ENCODE peak calls at places on chromosomes 11 and 22, in four cellular contexts. J is HEK293T, B is K562, L is HepG2. Y is an unnamed sample.

GRCh38 chr11:113578164-113578455 is 102.9 kb upstream of the DRD2 start:
- DNase-seq in J (no peak), L (no peak), B (no peak), Y (no peak)

GRCh38 chr11:71433648-71434450 is 14.3 kb downstream of the DHCR7 start:
- DNase-seq in B (peak; percentile 55), L (peak; percentile 68), J (no peak), Y (no peak)

GRCh38 chr11:74322667-74323066 is 11.2 kb upstream of the P4HA3 start:
- DNase-seq in L (no peak), B (no peak), J (no peak), Y (no peak)

GRCh38 chr11:72138821-72139390 is 3.4 kb downstream of the FOLR3 start:
- DNase-seq in J (no peak), L (no peak), B (no peak), Y (no peak)

GRCh38 chr11:1839204-1839923 is 583 bp downstream of the TNNI2 start:
- DNase-seq in L (no peak), J (no peak), B (no peak), Y (no peak)

GRCh38 chr11:73393479-73394415 is 17.5 kb downstream of the RELT start:
- DNase-seq in J (peak; percentile 81), L (peak; percentile 65), B (peak; percentile 83), Y (peak; percentile 87)

GRCh38 chr22:46596819-46597218 is 23.4 kb upstream of the GRAMD4 start:
- DNase-seq in B (no peak), L (no peak), J (no peak), Y (peak; percentile 49)

GRCh38 chr11:45503311-45503710 is 162.1 kb downstream of the CHST1 start:
- DNase-seq in J (no peak), B (no peak), L (no peak), Y (no peak)

GRCh38 chr11:76153609-76153949 is 52.7 kb downstream of the WNT11 start:
- DNase-seq in B (no peak), J (no peak), L (peak; percentile 49), Y (no peak)

GRCh38 chr11:13440100-13440855 is 22.7 kb downstream of the BTBD10 start:
- DNase-seq in L (no peak), B (no peak), J (peak; percentile 43), Y (no peak)

GRCh38 chr11:90747057-90747456 is 524.2 kb upstream of the CHORDC1 start:
- DNase-seq in L (no peak), B (no peak), J (no peak), Y (no peak)

GRCh38 chr22:17780741-17781318 is 6.6 kb upstream of the BID start:
- DNase-seq in J (no peak), L (no peak), B (no peak), Y (no peak)

GRCh38 chr11:4455439-4455838 is 6.3 kb downstream of the OR52K2 start:
- DNase-seq in B (no peak), J (no peak), L (no peak), Y (no peak)

GRCh38 chr11:107494036-107494435 is 36.4 kb upstream of the CWF19L2 start:
- DNase-seq in B (no peak), J (no peak), L (no peak), Y (no peak)

GRCh38 chr11:57249384-57250319 is 12.6 kb upstream of the APLNR start:
- DNase-seq in L (peak; percentile 23), B (peak; percentile 78), J (peak; percentile 57), Y (peak; percentile 74)

GRCh38 chr22:20239951-20240773 is 28.0 kb downstream of the RTN4R start:
- DNase-seq in L (no peak), B (peak; percentile 47), J (no peak), Y (peak; percentile 36)

GRCh38 chr22:32475428-32476010 is 908 bp downstream of the FBXO7 start:
- DNase-seq in B (peak; percentile 47), L (no peak), J (peak; percentile 33), Y (no peak)

GRCh38 chr11:13137778-13138400 is 128.8 kb downstream of the RASSF10 start:
- DNase-seq in J (no peak), B (no peak), L (peak; percentile 66), Y (no peak)

GRCh38 chr22:36286096-36286957 is 33.4 kb downstream of the APOL1 start:
- DNase-seq in J (peak; percentile 96), L (peak; percentile 52), B (peak; percentile 82), Y (peak; percentile 87)

GRCh38 chr22:17578129-17578754 is 14.9 kb downstream of the SLC25A18 start:
- DNase-seq in B (no peak), J (no peak), L (peak; percentile 21), Y (no peak)

GRCh38 chr11:120208777-120209176 is 2.1 kb upstream of the OAF start:
- DNase-seq in L (peak; percentile 86), J (no peak), B (peak; percentile 23), Y (no peak)

GRCh38 chr11:22539851-22540376 is 85.7 kb downstream of the FANCF start:
- DNase-seq in J (peak; percentile 6), L (peak; percentile 9), B (no peak), Y (no peak)

GRCh38 chr11:47143322-47143721 is 33.4 kb downstream of the ARFGAP2 start:
- DNase-seq in L (no peak), J (no peak), B (no peak), Y (no peak)

GRCh38 chr11:68798221-68798813 is 43.4 kb downstream of the CPT1A start:
- DNase-seq in L (peak; percentile 12), B (peak; percentile 57), J (peak; percentile 73), Y (peak; percentile 81)

GRCh38 chr11:2940166-2940929 is 11.1 kb upstream of the PHLDA2 start:
- DNase-seq in B (no peak), J (no peak), L (peak; percentile 46), Y (no peak)

GRCh38 chr11:72460091-72460647 is 25.8 kb upstream of the CLPB start:
- DNase-seq in J (no peak), L (no peak), B (no peak), Y (no peak)

GRCh38 chr22:22508274-22509176 is at the start of gene ZNF280B:
- DNase-seq in B (peak; percentile 100), L (peak; percentile 76), J (peak; percentile 97), Y (peak; percentile 89)

GRCh38 chr11:2562181-2562581 is 117.4 kb downstream of the KCNQ1 start:
- DNase-seq in J (no peak), L (peak; percentile 76), B (no peak), Y (peak; percentile 19)

GRCh38 chr11:130744804-130745203 is 171.5 kb downstream of the SNX19 start:
- DNase-seq in L (no peak), J (no peak), B (no peak), Y (no peak)

GRCh38 chr11:86666193-86666592 is 6.2 kb downstream of the ME3 start:
- DNase-seq in B (no peak), L (no peak), J (no peak), Y (no peak)

GRCh38 chr22:30627480-30627879 is 8.1 kb upstream of the SLC35E4 start:
- DNase-seq in J (no peak), L (no peak), B (no peak), Y (no peak)

GRCh38 chr11:75311858-75312288 is 39.6 kb downstream of the ARRB1 start:
- DNase-seq in B (no peak), J (peak; percentile 68), L (no peak), Y (no peak)

GRCh38 chr11:93510196-93510898 is 32.8 kb downstream of the SMCO4 start:
- DNase-seq in B (no peak), L (no peak), J (no peak), Y (no peak)

GRCh38 chr22:42432818-42433217 is 615 bp upstream of the NFAM1 start:
- DNase-seq in J (no peak), L (no peak), B (no peak), Y (no peak)

GRCh38 chr22:50443202-50443601 is 31.6 kb downstream of the SBF1 start:
- DNase-seq in B (no peak), L (no peak), J (no peak), Y (no peak)

GRCh38 chr11:112548641-112549040 is 288.0 kb upstream of the PLET1 start:
- DNase-seq in L (no peak), B (no peak), J (no peak), Y (no peak)

GRCh38 chr11:128021304-128022006 is 565.9 kb downstream of the ETS1 start:
- DNase-seq in B (no peak), L (no peak), J (no peak), Y (peak; percentile 40)

GRCh38 chr11:128029219-128029722 is 558.1 kb downstream of the ETS1 start:
- DNase-seq in B (no peak), L (no peak), J (no peak), Y (no peak)

GRCh38 chr11:128022761-128023160 is 564.6 kb downstream of the ETS1 start:
- DNase-seq in B (no peak), L (no peak), J (no peak), Y (no peak)

GRCh38 chr11:128022007-128022368 is 565.4 kb downstream of the ETS1 start:
- DNase-seq in J (no peak), B (no peak), L (no peak), Y (no peak)

DNA sequence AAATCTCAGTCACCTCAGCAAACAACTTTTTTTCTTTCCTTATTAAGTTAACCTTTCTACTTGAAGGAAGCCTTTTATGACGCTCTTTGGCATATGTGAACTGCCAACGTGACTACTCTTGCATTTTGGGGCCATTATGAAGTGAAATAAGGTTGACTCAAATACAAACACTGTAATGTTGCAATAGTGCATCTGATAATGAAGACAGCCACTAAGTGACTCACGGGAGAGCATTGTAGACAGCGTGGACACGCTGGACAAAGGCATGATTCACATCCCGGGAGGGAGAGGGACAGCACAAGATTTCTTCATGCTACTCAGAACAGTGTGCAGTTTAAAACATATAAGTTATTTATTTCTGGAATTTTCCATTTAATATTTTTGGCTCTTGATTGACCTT is 560.8 kb downstream of the ETS1 start:
- DNase-seq in B (no peak), J (no peak), L (no peak), Y (no peak)
- TF ChIP-seq ELF4 in B (no peak), J (no peak), L (no peak), Y (no peak)

GRCh38 chr22:39707351-39707750 is 136.8 kb downstream of the CACNA1I start:
- DNase-seq in L (no peak), J (no peak), B (no peak), Y (no peak)
- TF ChIP-seq ELF4 in L (no peak), J (no peak), B (no peak), Y (no peak)

GRCh38 chr22:40637181-40638150 is 947 bp upstream of the MRTFA start:
- DNase-seq in J (peak; percentile 33), L (no peak), B (peak; percentile 42), Y (peak; percentile 19)
- TF ChIP-seq ELF4 in J (no peak), L (no peak), B (no peak), Y (no peak)

GRCh38 chr22:27385261-27385998 is 416.1 kb downstream of the MN1 start:
- DNase-seq in J (no peak), L (no peak), B (no peak), Y (no peak)
- TF ChIP-seq ELF4 in J (no peak), L (no peak), B (no peak), Y (no peak)

DNA sequence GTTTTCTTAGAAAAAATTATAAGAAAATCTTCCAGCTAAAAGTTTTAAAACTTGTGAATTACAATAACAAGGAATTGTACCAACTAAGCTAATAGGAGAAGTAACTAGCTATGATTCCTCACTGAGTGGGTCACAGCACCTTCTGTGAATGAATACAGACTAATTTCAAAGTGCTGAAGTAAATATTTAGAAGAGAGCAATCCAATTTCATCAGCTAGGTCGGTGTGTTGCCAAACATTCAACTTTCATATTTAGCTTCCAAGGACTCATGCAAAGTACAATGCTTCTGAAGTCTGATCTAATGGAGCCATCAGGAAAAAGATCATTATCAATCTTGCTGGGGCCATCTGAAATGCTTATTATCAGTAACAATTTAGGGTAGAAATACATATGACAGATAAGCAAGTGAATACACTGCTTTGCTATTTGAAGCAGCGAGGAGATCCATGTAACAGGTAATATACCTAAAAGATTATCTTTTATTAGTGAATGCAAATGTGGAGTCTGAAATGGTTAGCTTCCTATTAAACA is 750.6 kb upstream of the CCDC90B start:
- DNase-seq in J (no peak), B (no peak), L (no peak), Y (no peak)
- TF ChIP-seq ELF4 in J (no peak), B (no peak), L (no peak), Y (no peak)

Y was measured in WTC11.